ENCODE peak calls at places on chromosomes 7 and 10, in ten cellular contexts. One of them, this sample, is unnamed.

GRCh38 chr10:49241365-49241764 is 53.2 kb upstream of the TMEM273 start:
- DNase-seq in stimulated activated CD4-positive, alpha-beta T cell treated with anti-CD3 and anti-CD28 coated beads, Interleukin-1b, Interleukin-23, amount 100 ng/mL, for 1 hour: no peak
- DNase-seq in right lobe of liver: no peak
- DNase-seq in GM13976: no peak
- DNase-seq in sigmoid colon: no peak
- DNase-seq in amygdala: no peak
- DNase-seq in nucleus accumbens: no peak
- DNase-seq in gastrocnemius medialis: no peak
- DNase-seq in dorsolateral prefrontal cortex: no peak
- DNase-seq in left lung: no peak
- DNase-seq in this sample: no peak

GRCh38 chr7:2232766-2233520 is at the start of gene MAD1L1:
- DNase-seq in stimulated activated CD4-positive, alpha-beta T cell treated with anti-CD3 and anti-CD28 coated beads, Interleukin-1b, Interleukin-23, amount 100 ng/mL, for 1 hour: peak; percentile 75
- DNase-seq in right lobe of liver: peak; percentile 91
- DNase-seq in GM13976: peak; percentile 94
- DNase-seq in sigmoid colon: peak; percentile 95
- DNase-seq in amygdala: peak; percentile 72
- DNase-seq in nucleus accumbens: peak; percentile 41
- DNase-seq in gastrocnemius medialis: peak; percentile 69
- DNase-seq in dorsolateral prefrontal cortex: peak; percentile 93
- DNase-seq in left lung: peak; percentile 91
- DNase-seq in this sample: peak; percentile 89

GRCh38 chr7:132030161-132030568 is 473.7 kb upstream of the PODXL start:
- DNase-seq in stimulated activated CD4-positive, alpha-beta T cell treated with anti-CD3 and anti-CD28 coated beads, Interleukin-1b, Interleukin-23, amount 100 ng/mL, for 1 hour: no peak
- DNase-seq in right lobe of liver: no peak
- DNase-seq in GM13976: no peak
- DNase-seq in sigmoid colon: no peak
- DNase-seq in amygdala: no peak
- DNase-seq in nucleus accumbens: no peak
- DNase-seq in gastrocnemius medialis: no peak
- DNase-seq in dorsolateral prefrontal cortex: no peak
- DNase-seq in left lung: no peak
- DNase-seq in this sample: peak; percentile 59

GRCh38 chr7:31549621-31550020 is 35.7 kb downstream of the ITPRID1 start:
- DNase-seq in stimulated activated CD4-positive, alpha-beta T cell treated with anti-CD3 and anti-CD28 coated beads, Interleukin-1b, Interleukin-23, amount 100 ng/mL, for 1 hour: no peak
- DNase-seq in right lobe of liver: no peak
- DNase-seq in GM13976: no peak
- DNase-seq in sigmoid colon: no peak
- DNase-seq in amygdala: no peak
- DNase-seq in nucleus accumbens: no peak
- DNase-seq in gastrocnemius medialis: no peak
- DNase-seq in dorsolateral prefrontal cortex: no peak
- DNase-seq in left lung: no peak
- DNase-seq in this sample: no peak

GRCh38 chr10:19605806-19606205 is 210.4 kb upstream of the PLXDC2 start:
- DNase-seq in stimulated activated CD4-positive, alpha-beta T cell treated with anti-CD3 and anti-CD28 coated beads, Interleukin-1b, Interleukin-23, amount 100 ng/mL, for 1 hour: no peak
- DNase-seq in right lobe of liver: no peak
- DNase-seq in GM13976: no peak
- DNase-seq in sigmoid colon: no peak
- DNase-seq in amygdala: no peak
- DNase-seq in nucleus accumbens: no peak
- DNase-seq in gastrocnemius medialis: no peak
- DNase-seq in dorsolateral prefrontal cortex: no peak
- DNase-seq in left lung: no peak
- DNase-seq in this sample: no peak

GRCh38 chr10:36506696-36507477 is 618.5 kb upstream of the ANKRD30A start:
- DNase-seq in stimulated activated CD4-positive, alpha-beta T cell treated with anti-CD3 and anti-CD28 coated beads, Interleukin-1b, Interleukin-23, amount 100 ng/mL, for 1 hour: no peak
- DNase-seq in right lobe of liver: no peak
- DNase-seq in GM13976: no peak
- DNase-seq in sigmoid colon: no peak
- DNase-seq in amygdala: no peak
- DNase-seq in nucleus accumbens: no peak
- DNase-seq in gastrocnemius medialis: no peak
- DNase-seq in dorsolateral prefrontal cortex: no peak
- DNase-seq in left lung: no peak
- DNase-seq in this sample: no peak

GRCh38 chr7:40298421-40298820 is 163.6 kb downstream of the SUGCT start:
- DNase-seq in stimulated activated CD4-positive, alpha-beta T cell treated with anti-CD3 and anti-CD28 coated beads, Interleukin-1b, Interleukin-23, amount 100 ng/mL, for 1 hour: no peak
- DNase-seq in right lobe of liver: no peak
- DNase-seq in GM13976: no peak
- DNase-seq in sigmoid colon: no peak
- DNase-seq in amygdala: no peak
- DNase-seq in nucleus accumbens: no peak
- DNase-seq in gastrocnemius medialis: no peak
- DNase-seq in dorsolateral prefrontal cortex: no peak
- DNase-seq in left lung: no peak
- DNase-seq in this sample: no peak

GRCh38 chr10:35465601-35466140 is 129.4 kb downstream of the CCNY start:
- DNase-seq in stimulated activated CD4-positive, alpha-beta T cell treated with anti-CD3 and anti-CD28 coated beads, Interleukin-1b, Interleukin-23, amount 100 ng/mL, for 1 hour: no peak
- DNase-seq in right lobe of liver: no peak
- DNase-seq in GM13976: no peak
- DNase-seq in sigmoid colon: no peak
- DNase-seq in amygdala: no peak
- DNase-seq in nucleus accumbens: no peak
- DNase-seq in gastrocnemius medialis: no peak
- DNase-seq in dorsolateral prefrontal cortex: no peak
- DNase-seq in left lung: no peak
- DNase-seq in this sample: no peak

GRCh38 chr10:124674768-124675222 is 69.4 kb downstream of the FAM53B start:
- DNase-seq in stimulated activated CD4-positive, alpha-beta T cell treated with anti-CD3 and anti-CD28 coated beads, Interleukin-1b, Interleukin-23, amount 100 ng/mL, for 1 hour: no peak
- DNase-seq in right lobe of liver: no peak
- DNase-seq in GM13976: no peak
- DNase-seq in sigmoid colon: no peak
- DNase-seq in amygdala: no peak
- DNase-seq in nucleus accumbens: no peak
- DNase-seq in gastrocnemius medialis: no peak
- DNase-seq in dorsolateral prefrontal cortex: no peak
- DNase-seq in left lung: peak; percentile 64
- DNase-seq in this sample: no peak

GRCh38 chr7:2580636-2581035 is 21.9 kb downstream of the IQCE start:
- DNase-seq in stimulated activated CD4-positive, alpha-beta T cell treated with anti-CD3 and anti-CD28 coated beads, Interleukin-1b, Interleukin-23, amount 100 ng/mL, for 1 hour: no peak
- DNase-seq in right lobe of liver: no peak
- DNase-seq in GM13976: no peak
- DNase-seq in sigmoid colon: no peak
- DNase-seq in amygdala: no peak
- DNase-seq in nucleus accumbens: no peak
- DNase-seq in gastrocnemius medialis: no peak
- DNase-seq in dorsolateral prefrontal cortex: no peak
- DNase-seq in left lung: no peak
- DNase-seq in this sample: no peak

GRCh38 chr7:141362580-141363435 is 188.4 kb upstream of the AGK start:
- DNase-seq in stimulated activated CD4-positive, alpha-beta T cell treated with anti-CD3 and anti-CD28 coated beads, Interleukin-1b, Interleukin-23, amount 100 ng/mL, for 1 hour: no peak
- DNase-seq in right lobe of liver: no peak
- DNase-seq in GM13976: no peak
- DNase-seq in sigmoid colon: no peak
- DNase-seq in amygdala: no peak
- DNase-seq in nucleus accumbens: no peak
- DNase-seq in gastrocnemius medialis: no peak
- DNase-seq in dorsolateral prefrontal cortex: no peak
- DNase-seq in left lung: no peak
- DNase-seq in this sample: no peak

GRCh38 chr7:78530351-78530750 is 731.8 kb downstream of the PHTF2 start:
- DNase-seq in stimulated activated CD4-positive, alpha-beta T cell treated with anti-CD3 and anti-CD28 coated beads, Interleukin-1b, Interleukin-23, amount 100 ng/mL, for 1 hour: no peak
- DNase-seq in right lobe of liver: no peak
- DNase-seq in GM13976: no peak
- DNase-seq in sigmoid colon: no peak
- DNase-seq in amygdala: no peak
- DNase-seq in nucleus accumbens: no peak
- DNase-seq in gastrocnemius medialis: no peak
- DNase-seq in dorsolateral prefrontal cortex: no peak
- DNase-seq in left lung: no peak
- DNase-seq in this sample: peak; percentile 7

GRCh38 chr7:76383089-76383944 is 24.5 kb upstream of the YWHAG start:
- DNase-seq in stimulated activated CD4-positive, alpha-beta T cell treated with anti-CD3 and anti-CD28 coated beads, Interleukin-1b, Interleukin-23, amount 100 ng/mL, for 1 hour: no peak
- DNase-seq in right lobe of liver: no peak
- DNase-seq in GM13976: no peak
- DNase-seq in sigmoid colon: no peak
- DNase-seq in amygdala: no peak
- DNase-seq in nucleus accumbens: no peak
- DNase-seq in gastrocnemius medialis: no peak
- DNase-seq in dorsolateral prefrontal cortex: no peak
- DNase-seq in left lung: no peak
- DNase-seq in this sample: no peak

GRCh38 chr7:158461824-158462223 is 125.8 kb downstream of the PTPRN2 start:
- DNase-seq in stimulated activated CD4-positive, alpha-beta T cell treated with anti-CD3 and anti-CD28 coated beads, Interleukin-1b, Interleukin-23, amount 100 ng/mL, for 1 hour: no peak
- DNase-seq in right lobe of liver: no peak
- DNase-seq in GM13976: no peak
- DNase-seq in sigmoid colon: no peak
- DNase-seq in amygdala: no peak
- DNase-seq in nucleus accumbens: no peak
- DNase-seq in gastrocnemius medialis: no peak
- DNase-seq in dorsolateral prefrontal cortex: no peak
- DNase-seq in left lung: no peak
- DNase-seq in this sample: no peak

GRCh38 chr10:56035489-56035888 is 325.6 kb downstream of the ZWINT start:
- DNase-seq in stimulated activated CD4-positive, alpha-beta T cell treated with anti-CD3 and anti-CD28 coated beads, Interleukin-1b, Interleukin-23, amount 100 ng/mL, for 1 hour: no peak
- DNase-seq in right lobe of liver: no peak
- DNase-seq in GM13976: no peak
- DNase-seq in sigmoid colon: no peak
- DNase-seq in amygdala: no peak
- DNase-seq in nucleus accumbens: no peak
- DNase-seq in gastrocnemius medialis: no peak
- DNase-seq in dorsolateral prefrontal cortex: no peak
- DNase-seq in left lung: no peak
- DNase-seq in this sample: no peak

GRCh38 chr7:64884085-64884912 is 18.8 kb upstream of the ZNF273 start:
- DNase-seq in stimulated activated CD4-positive, alpha-beta T cell treated with anti-CD3 and anti-CD28 coated beads, Interleukin-1b, Interleukin-23, amount 100 ng/mL, for 1 hour: no peak
- DNase-seq in right lobe of liver: peak; percentile 16
- DNase-seq in GM13976: peak; percentile 15
- DNase-seq in sigmoid colon: peak; percentile 35
- DNase-seq in amygdala: no peak
- DNase-seq in nucleus accumbens: no peak
- DNase-seq in gastrocnemius medialis: no peak
- DNase-seq in dorsolateral prefrontal cortex: no peak
- DNase-seq in left lung: no peak
- DNase-seq in this sample: no peak

GRCh38 chr10:12510566-12510965 is 161.2 kb downstream of the CAMK1D start:
- DNase-seq in stimulated activated CD4-positive, alpha-beta T cell treated with anti-CD3 and anti-CD28 coated beads, Interleukin-1b, Interleukin-23, amount 100 ng/mL, for 1 hour: no peak
- DNase-seq in right lobe of liver: no peak
- DNase-seq in GM13976: no peak
- DNase-seq in sigmoid colon: no peak
- DNase-seq in amygdala: peak; percentile 13
- DNase-seq in nucleus accumbens: no peak
- DNase-seq in gastrocnemius medialis: no peak
- DNase-seq in dorsolateral prefrontal cortex: no peak
- DNase-seq in left lung: no peak
- DNase-seq in this sample: no peak

GRCh38 chr7:156607332-156608175 is 33.0 kb upstream of the RNF32 start:
- DNase-seq in stimulated activated CD4-positive, alpha-beta T cell treated with anti-CD3 and anti-CD28 coated beads, Interleukin-1b, Interleukin-23, amount 100 ng/mL, for 1 hour: no peak
- DNase-seq in right lobe of liver: no peak
- DNase-seq in GM13976: peak; percentile 45
- DNase-seq in sigmoid colon: no peak
- DNase-seq in amygdala: no peak
- DNase-seq in nucleus accumbens: no peak
- DNase-seq in gastrocnemius medialis: no peak
- DNase-seq in dorsolateral prefrontal cortex: no peak
- DNase-seq in left lung: no peak
- DNase-seq in this sample: no peak

GRCh38 chr10:75016290-75016689 is 95.2 kb upstream of the SAMD8 start:
- DNase-seq in stimulated activated CD4-positive, alpha-beta T cell treated with anti-CD3 and anti-CD28 coated beads, Interleukin-1b, Interleukin-23, amount 100 ng/mL, for 1 hour: no peak
- DNase-seq in right lobe of liver: no peak
- DNase-seq in GM13976: no peak
- DNase-seq in sigmoid colon: no peak
- DNase-seq in amygdala: no peak
- DNase-seq in nucleus accumbens: no peak
- DNase-seq in gastrocnemius medialis: no peak
- DNase-seq in dorsolateral prefrontal cortex: no peak
- DNase-seq in left lung: no peak
- DNase-seq in this sample: no peak

GRCh38 chr7:55306331-55306730 is 58.8 kb upstream of the LANCL2 start:
- DNase-seq in stimulated activated CD4-positive, alpha-beta T cell treated with anti-CD3 and anti-CD28 coated beads, Interleukin-1b, Interleukin-23, amount 100 ng/mL, for 1 hour: no peak
- DNase-seq in right lobe of liver: no peak
- DNase-seq in GM13976: no peak
- DNase-seq in sigmoid colon: no peak
- DNase-seq in amygdala: no peak
- DNase-seq in nucleus accumbens: no peak
- DNase-seq in gastrocnemius medialis: no peak
- DNase-seq in dorsolateral prefrontal cortex: no peak
- DNase-seq in left lung: no peak
- DNase-seq in this sample: no peak